ENCODE peak calls at places on chromosomes 3 and 15, in seven cellular contexts. E is effector memory CD4-positive, alpha-beta T cell; D is osteoblast; R is heart right ventricle; U is body of pancreas; N is spleen; O is gastrocnemius medialis. S is an unnamed sample. For H3K27me3, the result is how much of the 10 kb centered on the place peaks cover.

GRCh38 chr3:170387952-170388351 is 30.4 kb downstream of the SKIL start:
- DNase-seq in E (no peak), D (no peak), R (no peak), U (no peak), N (no peak), O (no peak), S (no peak)

GRCh38 chr3:46923559-46924350 is 46.2 kb downstream of the PTH1R start:
- DNase-seq in E (peak), D (peak), R (no peak), U (no peak), N (peak), O (no peak), S (peak)

GRCh38 chr3:69864751-69865150 is 125.5 kb downstream of the MITF start:
- DNase-seq in E (no peak), D (no peak), R (no peak), U (no peak), N (no peak), O (no peak), S (no peak)

GRCh38 chr3:52934626-52935530 is 37.5 kb upstream of the STIMATE start:
- DNase-seq in E (peak), D (peak), R (no peak), U (peak), N (no peak), O (peak), S (no peak)

GRCh38 chr3:141386080-141386594 is 17.8 kb downstream of the ZBTB38 start:
- DNase-seq in E (no peak), D (no peak), R (no peak), U (no peak), N (no peak), O (no peak), S (no peak)

GRCh38 chr3:157958471-157958870 is 147.7 kb downstream of the SHOX2 start:
- DNase-seq in E (no peak), D (no peak), R (no peak), U (no peak), N (no peak), O (no peak), S (no peak)

GRCh38 chr3:28699283-28699682 is 350.7 kb upstream of the AZI2 start:
- DNase-seq in E (no peak), D (no peak), R (no peak), U (peak), N (no peak), O (no peak), S (no peak)

GRCh38 chr3:151198849-151199248 is 4.2 kb downstream of the GPR171 start:
- DNase-seq in E (no peak), D (no peak), R (no peak), U (no peak), N (no peak), O (no peak), S (no peak)

GRCh38 chr3:12489832-12490231 is 5.6 kb downstream of the TSEN2 start:
- DNase-seq in E (no peak), D (no peak), R (no peak), U (no peak), N (no peak), O (no peak), S (no peak)

GRCh38 chr15:71484080-71484479 is 326.3 kb upstream of the NR2E3 start:
- DNase-seq in E (no peak), D (peak), R (no peak), U (no peak), N (no peak), O (no peak), S (no peak)

GRCh38 chr15:69098688-69099087 is 61.7 kb upstream of the GLCE start:
- DNase-seq in E (no peak), D (no peak), R (no peak), U (no peak), N (no peak), O (no peak), S (no peak)

GRCh38 chr3:16329792-16330061 is 64.7 kb downstream of the OXNAD1 start:
- DNase-seq in E (no peak), D (no peak), R (no peak), U (no peak), N (no peak), O (no peak), S (no peak)

GRCh38 chr15:28982886-28983285 is 97.1 kb downstream of the APBA2 start:
- DNase-seq in E (no peak), D (no peak), R (no peak), U (no peak), N (no peak), O (no peak), S (no peak)

GRCh38 chr3:12483872-12484197 is 445 bp upstream of the TSEN2 start:
- DNase-seq in E (no peak), D (no peak), R (no peak), U (no peak), N (peak), O (no peak), S (no peak)

GRCh38 chr15:37137221-37137620 is 36.9 kb upstream of the MEIS2 start:
- DNase-seq in E (no peak), D (no peak), R (no peak), U (no peak), N (no peak), O (no peak), S (no peak)

GRCh38 chr15:66842710-66843441 is 140.8 kb downstream of the SMAD6 start:
- DNase-seq in E (no peak), D (peak), R (peak), U (peak), N (peak), O (peak), S (no peak)

GRCh38 chr15:26864664-26865191 is 2.1 kb upstream of the GABRA5 start:
- DNase-seq in E (no peak), D (peak), R (no peak), U (peak), N (no peak), O (no peak), S (no peak)

GRCh38 chr3:141828487-141829284 is 47.8 kb upstream of the ATP1B3 start:
- DNase-seq in E (no peak), D (no peak), R (peak), U (peak), N (no peak), O (peak), S (peak)

GRCh38 chr3:128112406-128112968 is 11.1 kb downstream of the RUVBL1 start:
- DNase-seq in E (peak), D (peak), R (no peak), U (no peak), N (no peak), O (no peak), S (no peak)

GRCh38 chr3:61997112-61997511 is 376.2 kb downstream of the FEZF2 start:
- DNase-seq in E (no peak), D (peak), R (no peak), U (no peak), N (no peak), O (no peak), S (no peak)

GRCh38 chr15:71575474-71576045 is 234.8 kb upstream of the NR2E3 start:
- DNase-seq in E (no peak), D (no peak), R (no peak), U (no peak), N (no peak), O (no peak), S (no peak)

GRCh38 chr3:198079771-198080520 is 119.9 kb downstream of the LMLN start:
- DNase-seq in E (no peak), D (peak), R (peak), U (no peak), N (no peak), O (no peak), S (no peak)

GRCh38 chr15:67035886-67036285 is 29.5 kb upstream of the SMAD3 start:
- DNase-seq in E (no peak), D (no peak), R (no peak), U (no peak), N (no peak), O (no peak), S (no peak)

GRCh38 chr3:45803252-45803935 is 7.1 kb upstream of the SLC6A20 start:
- DNase-seq in E (no peak), D (no peak), R (no peak), U (no peak), N (no peak), O (no peak), S (no peak)

GRCh38 chr15:23415321-23415865 is 31.6 kb downstream of the GOLGA6L2 start:
- DNase-seq in E (no peak), D (no peak), R (no peak), U (no peak), N (no peak), O (no peak), S (peak)

GRCh38 chr3:87186631-87187159 is 40.4 kb upstream of the CHMP2B start:
- DNase-seq in E (no peak), D (no peak), R (no peak), U (no peak), N (no peak), O (no peak), S (no peak)

GRCh38 chr3:87196879-87197278 is 30.2 kb upstream of the CHMP2B start:
- DNase-seq in E (no peak), D (no peak), R (no peak), U (no peak), N (no peak), O (no peak), S (no peak)

GRCh38 chr3:87197531-87197930 is 29.6 kb upstream of the CHMP2B start:
- DNase-seq in E (no peak), D (no peak), R (no peak), U (no peak), N (no peak), O (no peak), S (no peak)

GRCh38 chr3:87191175-87191574 is 35.9 kb upstream of the CHMP2B start:
- DNase-seq in E (no peak), D (no peak), R (no peak), U (no peak), N (no peak), O (no peak), S (no peak)

DNA sequence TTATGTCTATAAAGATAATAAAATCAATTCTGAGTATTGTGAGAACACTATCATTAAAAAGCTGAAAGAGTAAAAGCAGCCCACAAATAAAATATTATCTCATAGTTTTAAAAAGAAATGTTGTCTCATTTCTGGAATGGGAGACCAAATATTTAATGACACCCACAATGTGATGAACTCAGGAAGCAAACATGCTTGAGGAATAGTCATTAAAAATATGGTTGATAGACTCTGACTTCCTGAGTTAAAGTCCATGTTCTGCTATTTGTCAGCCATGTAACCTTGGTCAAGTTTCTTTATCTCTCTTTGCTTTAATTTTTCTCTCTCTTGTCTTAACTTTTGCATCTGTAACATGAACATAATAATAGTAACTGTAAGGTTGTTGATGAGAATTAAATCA is 35.5 kb upstream of the CHMP2B start:
- DNase-seq in E (no peak), D (no peak), R (no peak), U (no peak), N (no peak), O (no peak), S (no peak)
- H3K27ac ChIP-seq in E (no peak), D (no peak), R (no peak), U (no peak), N (no peak), O (no peak), S (no peak)

DNA sequence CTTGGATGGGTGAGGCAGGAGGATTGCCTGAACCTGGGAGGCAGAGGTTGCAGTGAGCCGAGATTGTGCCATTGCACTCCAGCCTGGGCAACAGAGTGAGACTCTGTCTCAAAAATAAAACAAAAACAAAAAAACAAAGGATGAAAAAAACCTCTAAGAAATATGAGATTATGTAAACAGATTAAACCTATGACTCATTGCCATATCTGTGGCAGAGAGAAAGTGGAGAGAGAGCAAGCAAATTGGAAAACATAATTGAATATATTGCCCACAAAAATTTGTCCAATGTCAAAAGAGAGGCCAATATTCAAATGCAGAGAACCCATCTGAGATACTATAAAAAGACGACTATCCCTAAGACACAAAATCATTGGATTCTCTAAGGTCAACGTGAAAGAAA is 1106.0 kb downstream of the OTOL1 start:
- DNase-seq in E (no peak), D (no peak), R (no peak), U (no peak), N (no peak), O (no peak), S (no peak)
- H3K4me3 ChIP-seq in E (no peak), D (no peak), R (no peak), U (no peak), N (no peak), O (no peak), S (no peak)

DNA sequence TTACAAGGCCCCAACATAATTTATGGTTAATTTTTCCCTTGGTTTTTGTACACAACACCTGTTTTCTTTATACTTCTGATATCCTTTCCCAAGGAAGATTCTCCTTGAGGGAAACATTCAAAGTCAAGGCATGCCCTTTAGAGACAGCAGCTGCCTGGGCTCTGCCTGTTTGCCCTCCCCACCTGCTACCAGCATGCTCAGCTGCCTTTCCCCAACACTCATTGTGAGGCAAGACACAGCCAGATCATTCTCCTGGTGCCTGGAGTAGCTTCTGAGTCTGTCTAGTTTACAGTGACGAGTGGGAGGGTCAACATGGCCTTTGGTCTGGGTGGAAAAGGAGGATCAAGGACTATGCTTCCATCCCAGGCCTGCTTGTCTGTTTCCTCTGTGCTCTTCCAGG is 132.5 kb downstream of the EPHB1 start:
- DNase-seq in E (no peak), D (no peak), R (no peak), U (no peak), N (no peak), O (no peak), S (no peak)
- H3K27me3 ChIP-seq in E (under half), D (under half), R (under half), U (under half), N (under half), O (under half), S (under half)

GRCh38 chr3:57949779-57950618 is 58.2 kb upstream of the FLNB start:
- DNase-seq in E (no peak), D (no peak), R (peak), U (peak), N (peak), O (no peak), S (no peak)
- H3K27ac ChIP-seq in E (no peak), D (peak), R (peak), U (no peak), N (no peak), O (no peak), S (peak)

GRCh38 chr3:112304611-112305010 is 10.6 kb upstream of the SLC9C1 start:
- DNase-seq in E (no peak), D (no peak), R (no peak), U (no peak), N (no peak), O (no peak), S (no peak)

GRCh38 chr3:112302881-112303761 is 9.1 kb upstream of the SLC9C1 start:
- DNase-seq in E (no peak), D (no peak), R (no peak), U (no peak), N (no peak), O (no peak), S (no peak)

GRCh38 chr3:112303811-112304325 is 9.9 kb upstream of the SLC9C1 start:
- DNase-seq in E (no peak), D (peak), R (no peak), U (no peak), N (no peak), O (no peak), S (no peak)

GRCh38 chr3:112298781-112299180 is 4.8 kb upstream of the SLC9C1 start:
- DNase-seq in E (no peak), D (no peak), R (no peak), U (no peak), N (no peak), O (no peak), S (no peak)

DNA sequence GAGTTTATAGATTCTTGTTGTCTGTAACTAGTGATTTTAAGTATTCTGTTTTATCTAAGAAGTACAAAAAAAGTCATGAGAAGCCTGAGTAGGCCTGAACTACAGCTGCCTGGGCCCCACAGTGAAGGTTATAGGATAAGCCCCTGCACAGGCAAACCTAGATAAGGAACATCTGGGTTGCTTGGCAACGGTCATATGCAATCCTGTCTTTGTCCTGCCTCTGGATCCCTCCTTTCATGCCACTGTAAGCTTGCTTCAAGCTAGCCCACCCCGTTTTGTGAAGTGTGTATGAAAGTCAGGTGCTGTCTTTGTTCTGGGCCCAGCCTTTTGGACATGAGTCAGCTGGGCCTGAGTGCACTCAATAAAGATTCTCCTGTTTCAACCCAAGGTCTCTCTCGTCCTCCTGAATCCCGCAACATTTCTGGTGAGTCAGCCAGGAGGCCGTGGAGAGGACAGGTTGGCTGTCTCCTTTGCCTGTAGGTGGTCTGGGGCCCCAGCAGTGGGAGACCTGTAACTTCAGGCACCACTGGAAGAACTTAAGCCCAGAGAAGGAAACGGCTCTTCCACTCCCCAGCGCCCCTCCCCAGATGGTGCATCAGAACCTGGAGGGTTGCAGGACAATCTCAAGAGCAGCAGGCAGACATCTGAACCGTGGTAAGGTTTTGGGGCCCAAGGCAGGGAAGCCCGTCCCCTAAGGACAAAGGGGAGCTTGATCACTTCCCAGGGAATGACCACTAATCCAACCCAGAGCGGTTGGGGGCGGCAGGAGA is 8.2 kb upstream of the SLC9C1 start:
- DNase-seq in E (no peak), D (no peak), R (no peak), U (no peak), N (no peak), O (no peak), S (no peak)
- H3K4me3 ChIP-seq in E (no peak), D (peak), R (no peak), U (no peak), N (no peak), O (peak), S (no peak)

S was measured in RWPE2.